ENCODE peak calls at places on chromosomes 1 and 21, in seven cellular contexts. One of them, this sample, is unnamed.

GRCh38 chr1:206581571-206581981 is 30.7 kb downstream of the EIF2D start:
- DNase-seq in adipocyte: no peak
- DNase-seq in HCT116: no peak
- DNase-seq in uterus: no peak
- DNase-seq in CD8-positive, alpha-beta memory T cell: peak; percentile 68
- DNase-seq in fibroblast of lung: no peak
- DNase-seq in heart right ventricle: peak; percentile 29
- DNase-seq in this sample: peak; percentile 67

GRCh38 chr1:33099290-33100118 is 18.6 kb downstream of the AZIN2 start:
- DNase-seq in adipocyte: peak; percentile 98
- DNase-seq in fibroblast of lung: peak; percentile 100
- DNase-seq in heart right ventricle: peak; percentile 15
- DNase-seq in CD8-positive, alpha-beta memory T cell: peak; percentile 80
- DNase-seq in uterus: no peak
- DNase-seq in HCT116: peak; percentile 90
- DNase-seq in this sample: no peak

GRCh38 chr21:38341546-38342012 is 84.8 kb downstream of the KCNJ15 start:
- DNase-seq in uterus: peak; percentile 20
- DNase-seq in adipocyte: no peak
- DNase-seq in fibroblast of lung: no peak
- DNase-seq in CD8-positive, alpha-beta memory T cell: no peak
- DNase-seq in heart right ventricle: no peak
- DNase-seq in HCT116: no peak
- DNase-seq in this sample: peak; percentile 91

GRCh38 chr1:172203135-172203823 is 217.2 kb upstream of the C1orf105 start:
- DNase-seq in HCT116: no peak
- DNase-seq in heart right ventricle: no peak
- DNase-seq in uterus: no peak
- DNase-seq in CD8-positive, alpha-beta memory T cell: no peak
- DNase-seq in adipocyte: peak; percentile 12
- DNase-seq in fibroblast of lung: peak; percentile 52
- DNase-seq in this sample: no peak

GRCh38 chr1:22114083-22115012 is 28.5 kb downstream of the WNT4 start:
- DNase-seq in adipocyte: no peak
- DNase-seq in fibroblast of lung: peak; percentile 88
- DNase-seq in heart right ventricle: no peak
- DNase-seq in uterus: peak; percentile 77
- DNase-seq in CD8-positive, alpha-beta memory T cell: no peak
- DNase-seq in HCT116: no peak
- DNase-seq in this sample: peak; percentile 69

GRCh38 chr1:173608503-173609216 is 5.8 kb upstream of the SLC9C2 start:
- DNase-seq in CD8-positive, alpha-beta memory T cell: no peak
- DNase-seq in HCT116: no peak
- DNase-seq in fibroblast of lung: no peak
- DNase-seq in heart right ventricle: no peak
- DNase-seq in uterus: no peak
- DNase-seq in adipocyte: no peak
- DNase-seq in this sample: no peak

GRCh38 chr1:204943495-204943894 is 72.8 kb downstream of the NFASC start:
- DNase-seq in CD8-positive, alpha-beta memory T cell: no peak
- DNase-seq in uterus: no peak
- DNase-seq in fibroblast of lung: no peak
- DNase-seq in adipocyte: no peak
- DNase-seq in HCT116: no peak
- DNase-seq in heart right ventricle: no peak
- DNase-seq in this sample: no peak

GRCh38 chr1:112533029-112533428 is 24.3 kb downstream of the WNT2B start:
- DNase-seq in adipocyte: peak; percentile 87
- DNase-seq in HCT116: no peak
- DNase-seq in uterus: no peak
- DNase-seq in fibroblast of lung: peak; percentile 91
- DNase-seq in heart right ventricle: no peak
- DNase-seq in CD8-positive, alpha-beta memory T cell: no peak
- DNase-seq in this sample: no peak

GRCh38 chr21:46599251-46599572 is 5.7 kb downstream of the S100B start:
- DNase-seq in fibroblast of lung: peak; percentile 94
- DNase-seq in heart right ventricle: peak; percentile 80
- DNase-seq in adipocyte: peak; percentile 82
- DNase-seq in uterus: no peak
- DNase-seq in HCT116: no peak
- DNase-seq in CD8-positive, alpha-beta memory T cell: no peak
- DNase-seq in this sample: no peak

GRCh38 chr1:1021860-1022259 is 1.9 kb downstream of the AGRN start:
- DNase-seq in uterus: no peak
- DNase-seq in HCT116: no peak
- DNase-seq in adipocyte: no peak
- DNase-seq in heart right ventricle: no peak
- DNase-seq in CD8-positive, alpha-beta memory T cell: no peak
- DNase-seq in fibroblast of lung: peak; percentile 86
- DNase-seq in this sample: no peak

GRCh38 chr1:24968941-24969585 is 39.0 kb upstream of the RUNX3 start:
- DNase-seq in adipocyte: no peak
- DNase-seq in fibroblast of lung: no peak
- DNase-seq in heart right ventricle: no peak
- DNase-seq in uterus: no peak
- DNase-seq in HCT116: no peak
- DNase-seq in CD8-positive, alpha-beta memory T cell: no peak
- DNase-seq in this sample: no peak

GRCh38 chr1:181743878-181744312 is 260.6 kb downstream of the CACNA1E start:
- DNase-seq in uterus: peak; percentile 17
- DNase-seq in adipocyte: no peak
- DNase-seq in heart right ventricle: no peak
- DNase-seq in CD8-positive, alpha-beta memory T cell: no peak
- DNase-seq in HCT116: no peak
- DNase-seq in fibroblast of lung: peak; percentile 3
- DNase-seq in this sample: peak; percentile 84

GRCh38 chr1:169508432-169509338 is 22.9 kb upstream of the SLC19A2 start:
- DNase-seq in HCT116: no peak
- DNase-seq in uterus: no peak
- DNase-seq in CD8-positive, alpha-beta memory T cell: no peak
- DNase-seq in fibroblast of lung: no peak
- DNase-seq in heart right ventricle: no peak
- DNase-seq in adipocyte: no peak
- DNase-seq in this sample: no peak

GRCh38 chr21:25039461-25040380 is 567.6 kb downstream of the MRPL39 start:
- DNase-seq in fibroblast of lung: peak; percentile 42
- DNase-seq in CD8-positive, alpha-beta memory T cell: no peak
- DNase-seq in adipocyte: no peak
- DNase-seq in uterus: no peak
- DNase-seq in heart right ventricle: no peak
- DNase-seq in HCT116: no peak
- DNase-seq in this sample: no peak

GRCh38 chr1:92091625-92092024 is 11.5 kb downstream of the BTBD8 start:
- DNase-seq in heart right ventricle: no peak
- DNase-seq in CD8-positive, alpha-beta memory T cell: no peak
- DNase-seq in adipocyte: no peak
- DNase-seq in fibroblast of lung: no peak
- DNase-seq in uterus: no peak
- DNase-seq in HCT116: no peak
- DNase-seq in this sample: no peak

GRCh38 chr1:199403421-199404116 is 623.9 kb upstream of the NR5A2 start:
- DNase-seq in heart right ventricle: no peak
- DNase-seq in uterus: no peak
- DNase-seq in fibroblast of lung: peak; percentile 96
- DNase-seq in adipocyte: peak; percentile 90
- DNase-seq in HCT116: no peak
- DNase-seq in CD8-positive, alpha-beta memory T cell: no peak
- DNase-seq in this sample: no peak

GRCh38 chr1:111556318-111557037 is 53.0 kb upstream of the ADORA3 start:
- DNase-seq in HCT116: no peak
- DNase-seq in uterus: no peak
- DNase-seq in heart right ventricle: no peak
- DNase-seq in CD8-positive, alpha-beta memory T cell: no peak
- DNase-seq in fibroblast of lung: no peak
- DNase-seq in adipocyte: no peak
- DNase-seq in this sample: no peak

GRCh38 chr1:45141247-45142003 is 65.0 kb downstream of the ZSWIM5 start:
- DNase-seq in CD8-positive, alpha-beta memory T cell: no peak
- DNase-seq in heart right ventricle: no peak
- DNase-seq in adipocyte: no peak
- DNase-seq in uterus: no peak
- DNase-seq in HCT116: no peak
- DNase-seq in fibroblast of lung: no peak
- DNase-seq in this sample: no peak

GRCh38 chr1:12565094-12565965 is 52.7 kb downstream of the DHRS3 start:
- DNase-seq in adipocyte: peak; percentile 50
- DNase-seq in HCT116: no peak
- DNase-seq in CD8-positive, alpha-beta memory T cell: no peak
- DNase-seq in fibroblast of lung: no peak
- DNase-seq in heart right ventricle: peak; percentile 69
- DNase-seq in uterus: no peak
- DNase-seq in this sample: no peak

GRCh38 chr21:41054206-41054605 is 113.8 kb upstream of the BACE2 start:
- DNase-seq in heart right ventricle: no peak
- DNase-seq in CD8-positive, alpha-beta memory T cell: no peak
- DNase-seq in HCT116: no peak
- DNase-seq in uterus: no peak
- DNase-seq in fibroblast of lung: no peak
- DNase-seq in adipocyte: no peak
- DNase-seq in this sample: no peak

GRCh38 chr1:55916480-55916879 is 662.9 kb downstream of the PLPP3 start:
- DNase-seq in adipocyte: peak; percentile 52
- DNase-seq in HCT116: no peak
- DNase-seq in uterus: no peak
- DNase-seq in CD8-positive, alpha-beta memory T cell: no peak
- DNase-seq in heart right ventricle: no peak
- DNase-seq in fibroblast of lung: peak; percentile 82
- DNase-seq in this sample: no peak

GRCh38 chr1:212328248-212328647 is 43.0 kb downstream of the PPP2R5A start:
- DNase-seq in fibroblast of lung: peak; percentile 25
- DNase-seq in uterus: no peak
- DNase-seq in adipocyte: no peak
- DNase-seq in HCT116: no peak
- DNase-seq in CD8-positive, alpha-beta memory T cell: no peak
- DNase-seq in heart right ventricle: no peak
- DNase-seq in this sample: no peak

GRCh38 chr21:43733529-43734071 is 14.7 kb downstream of the PDXK start:
- DNase-seq in heart right ventricle: no peak
- DNase-seq in CD8-positive, alpha-beta memory T cell: peak; percentile 31
- DNase-seq in uterus: no peak
- DNase-seq in fibroblast of lung: peak; percentile 85
- DNase-seq in adipocyte: peak; percentile 51
- DNase-seq in HCT116: no peak
- DNase-seq in this sample: peak; percentile 78

GRCh38 chr1:12081648-12082396 is 18.7 kb downstream of the TNFRSF8 start:
- DNase-seq in uterus: no peak
- DNase-seq in CD8-positive, alpha-beta memory T cell: no peak
- DNase-seq in adipocyte: no peak
- DNase-seq in HCT116: peak; percentile 37
- DNase-seq in heart right ventricle: no peak
- DNase-seq in fibroblast of lung: no peak
- DNase-seq in this sample: peak; percentile 7

GRCh38 chr1:201861448-201861847 is 27.2 kb upstream of the SHISA4 start:
- DNase-seq in adipocyte: no peak
- DNase-seq in uterus: no peak
- DNase-seq in fibroblast of lung: no peak
- DNase-seq in CD8-positive, alpha-beta memory T cell: no peak
- DNase-seq in heart right ventricle: no peak
- DNase-seq in HCT116: no peak
- DNase-seq in this sample: no peak
- H3K36me3 ChIP-seq in adipocyte: peaks cover 76% of the 10 kb centered on the region
- H3K36me3 ChIP-seq in uterus: no peaks in the 10 kb centered on the region
- H3K36me3 ChIP-seq in fibroblast of lung: peaks cover 12% of the 10 kb centered on the region
- H3K36me3 ChIP-seq in CD8-positive, alpha-beta memory T cell: peaks cover 38% of the 10 kb centered on the region
- H3K36me3 ChIP-seq in heart right ventricle: peaks cover 3% of the 10 kb centered on the region
- H3K36me3 ChIP-seq in HCT116: peaks cover 31% of the 10 kb centered on the region
- H3K36me3 ChIP-seq in this sample: peaks cover 9% of the 10 kb centered on the region

DNA sequence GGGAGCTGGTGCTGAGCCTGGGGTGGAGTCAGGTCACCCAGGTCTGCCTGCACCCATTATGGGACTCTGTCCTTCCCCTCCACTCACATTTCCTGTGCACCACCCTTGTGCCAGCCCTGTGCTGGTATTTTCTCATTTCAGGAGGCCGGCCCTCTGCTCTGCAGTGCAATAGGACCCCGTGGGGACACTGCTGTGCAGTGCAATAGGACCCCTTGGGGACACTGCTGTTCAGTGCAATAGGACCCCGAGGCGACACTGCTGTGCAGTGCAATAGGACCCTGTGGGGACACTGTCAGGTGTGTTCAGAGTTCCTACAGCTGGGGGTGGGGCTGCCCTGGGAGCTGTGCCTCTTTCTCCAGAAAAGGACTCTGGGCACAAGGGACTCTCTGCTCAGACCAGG is 36.2 kb upstream of the DMBX1 start:
- DNase-seq in adipocyte: no peak
- DNase-seq in HCT116: no peak
- DNase-seq in heart right ventricle: no peak
- DNase-seq in CD8-positive, alpha-beta memory T cell: no peak
- DNase-seq in uterus: no peak
- DNase-seq in fibroblast of lung: no peak
- DNase-seq in this sample: no peak
- H3K36me3 ChIP-seq in adipocyte: no peaks in the 10 kb centered on the region
- H3K36me3 ChIP-seq in HCT116: no peaks in the 10 kb centered on the region
- H3K36me3 ChIP-seq in heart right ventricle: no peaks in the 10 kb centered on the region
- H3K36me3 ChIP-seq in CD8-positive, alpha-beta memory T cell: no peaks in the 10 kb centered on the region
- H3K36me3 ChIP-seq in uterus: no peaks in the 10 kb centered on the region
- H3K36me3 ChIP-seq in fibroblast of lung: no peaks in the 10 kb centered on the region
- H3K36me3 ChIP-seq in this sample: no peaks in the 10 kb centered on the region

DNA sequence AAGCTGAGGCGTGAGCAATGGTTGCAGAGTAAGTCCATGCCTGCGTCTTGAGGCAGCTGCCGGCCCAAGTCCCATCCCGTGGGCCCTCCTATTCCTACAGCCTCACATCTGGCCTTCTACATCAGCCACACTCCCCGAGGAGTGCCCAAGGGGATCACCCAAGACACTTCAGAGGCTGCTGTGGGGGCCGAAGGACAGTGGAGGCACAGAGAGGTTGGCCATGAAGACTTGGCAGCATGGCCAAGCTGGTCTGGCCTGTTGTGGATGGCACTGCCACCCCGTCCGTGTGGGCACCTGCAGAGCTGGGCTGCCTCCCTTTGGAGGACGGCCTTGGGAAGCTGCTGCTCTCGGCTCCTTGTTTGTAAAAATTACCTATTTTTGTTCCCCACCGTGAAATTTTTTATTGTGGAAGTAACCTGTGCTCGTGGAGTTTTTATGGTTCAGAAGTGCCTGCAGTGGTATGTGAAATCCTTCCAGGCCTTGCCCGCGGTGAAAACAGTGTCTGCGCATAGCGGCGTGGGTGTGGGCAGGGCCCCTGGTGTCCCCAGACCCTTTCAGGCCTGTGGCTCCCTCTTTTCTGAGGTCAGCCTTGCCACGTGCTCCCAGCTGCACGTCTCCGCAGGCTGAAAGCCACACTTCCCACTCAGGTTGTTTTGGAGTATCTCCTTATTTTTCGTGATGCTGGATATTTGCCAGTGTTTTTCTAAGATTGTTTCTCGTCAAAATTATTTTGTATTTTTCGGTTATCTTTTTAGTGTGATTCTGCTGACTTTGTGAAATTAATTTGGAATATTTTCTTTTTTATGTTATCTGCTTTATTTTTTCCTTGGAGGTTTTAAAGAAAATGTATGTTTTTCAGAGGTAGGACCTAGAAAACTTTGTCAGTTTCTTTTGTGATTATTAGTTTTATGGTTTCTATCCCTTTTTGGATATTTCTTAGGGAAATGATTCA is 20.6 kb downstream of the SLX9 start:
- DNase-seq in CD8-positive, alpha-beta memory T cell: no peak
- DNase-seq in HCT116: no peak
- DNase-seq in fibroblast of lung: no peak
- DNase-seq in adipocyte: no peak
- DNase-seq in heart right ventricle: no peak
- DNase-seq in uterus: no peak
- DNase-seq in this sample: peak; percentile 38
- H3K36me3 ChIP-seq in CD8-positive, alpha-beta memory T cell: peaks cover 10% of the 10 kb centered on the region
- H3K36me3 ChIP-seq in HCT116: peaks cover 12% of the 10 kb centered on the region
- H3K36me3 ChIP-seq in fibroblast of lung: peaks cover 6% of the 10 kb centered on the region
- H3K36me3 ChIP-seq in adipocyte: peaks cover 18% of the 10 kb centered on the region
- H3K36me3 ChIP-seq in heart right ventricle: no peaks in the 10 kb centered on the region
- H3K36me3 ChIP-seq in uterus: no peaks in the 10 kb centered on the region
- H3K36me3 ChIP-seq in this sample: no peaks in the 10 kb centered on the region

GRCh38 chr1:150225546-150225945 is 10.4 kb downstream of the ANP32E start:
- DNase-seq in uterus: no peak
- DNase-seq in adipocyte: no peak
- DNase-seq in CD8-positive, alpha-beta memory T cell: no peak
- DNase-seq in heart right ventricle: no peak
- DNase-seq in fibroblast of lung: no peak
- DNase-seq in HCT116: no peak
- DNase-seq in this sample: no peak
- H3K36me3 ChIP-seq in uterus: no peaks in the 10 kb centered on the region
- H3K36me3 ChIP-seq in adipocyte: peaks cover 39% of the 10 kb centered on the region
- H3K36me3 ChIP-seq in CD8-positive, alpha-beta memory T cell: peaks cover 12% of the 10 kb centered on the region
- H3K36me3 ChIP-seq in heart right ventricle: no peaks in the 10 kb centered on the region
- H3K36me3 ChIP-seq in fibroblast of lung: peaks cover 5% of the 10 kb centered on the region
- H3K36me3 ChIP-seq in HCT116: peaks cover 45% of the 10 kb centered on the region
- H3K36me3 ChIP-seq in this sample: no peaks in the 10 kb centered on the region